ENCODE peak calls at places on chromosomes 1 and 21, in four cellular contexts. One of them, this sample, is unnamed.

GRCh38 chr1:62425041-62425440 is 11.8 kb upstream of the USP1 start:
- DNase-seq in progenitor cell of endocrine pancreas: no peak
- DNase-seq in G401: no peak
- DNase-seq in AG04450: no peak
- DNase-seq in this sample: no peak

GRCh38 chr1:213444224-213444623 is 393.2 kb downstream of the RPS6KC1 start:
- DNase-seq in progenitor cell of endocrine pancreas: no peak
- DNase-seq in G401: no peak
- DNase-seq in AG04450: no peak
- DNase-seq in this sample: no peak

GRCh38 chr1:214318356-214318755 is 37.4 kb downstream of the SMYD2 start:
- DNase-seq in progenitor cell of endocrine pancreas: no peak
- DNase-seq in G401: no peak
- DNase-seq in AG04450: no peak
- DNase-seq in this sample: no peak

GRCh38 chr21:18245493-18245967 is 897 bp downstream of the CHODL start:
- DNase-seq in progenitor cell of endocrine pancreas: peak; percentile 11
- DNase-seq in G401: peak; percentile 69
- DNase-seq in AG04450: no peak
- DNase-seq in this sample: no peak

GRCh38 chr1:237553078-237553477 is 337.6 kb downstream of the ZP4 start:
- DNase-seq in progenitor cell of endocrine pancreas: no peak
- DNase-seq in G401: no peak
- DNase-seq in AG04450: no peak
- DNase-seq in this sample: no peak

GRCh38 chr1:4115191-4115900 is 215.3 kb upstream of the C1orf174 start:
- DNase-seq in progenitor cell of endocrine pancreas: no peak
- DNase-seq in G401: no peak
- DNase-seq in AG04450: no peak
- DNase-seq in this sample: no peak

GRCh38 chr1:17342014-17342441 is 30.0 kb upstream of the PADI6 start:
- DNase-seq in progenitor cell of endocrine pancreas: no peak
- DNase-seq in G401: no peak
- DNase-seq in AG04450: no peak
- DNase-seq in this sample: no peak

GRCh38 chr1:16960560-16961296 is 19.7 kb downstream of the MFAP2 start:
- DNase-seq in progenitor cell of endocrine pancreas: peak; percentile 90
- DNase-seq in G401: peak; percentile 41
- DNase-seq in AG04450: no peak
- DNase-seq in this sample: peak; percentile 70

GRCh38 chr1:10528066-10529014 is 53.6 kb downstream of the PEX14 start:
- DNase-seq in progenitor cell of endocrine pancreas: no peak
- DNase-seq in G401: no peak
- DNase-seq in AG04450: peak; percentile 53
- DNase-seq in this sample: no peak

GRCh38 chr21:22355949-22356348 is 1357.7 kb downstream of the NCAM2 start:
- DNase-seq in progenitor cell of endocrine pancreas: no peak
- DNase-seq in G401: no peak
- DNase-seq in AG04450: no peak
- DNase-seq in this sample: no peak

GRCh38 chr1:193486671-193487229 is 300.3 kb upstream of the B3GALT2 start:
- DNase-seq in progenitor cell of endocrine pancreas: no peak
- DNase-seq in G401: no peak
- DNase-seq in AG04450: no peak
- DNase-seq in this sample: no peak